ENCODE peak calls at places on chromosome 6, in five cellular contexts. T is epithelial cell of esophagus, G is AG09319, U is GM12891, A is T-helper 9 cell. V is an unnamed sample.

GRCh38 chr6:14804001-14804401 is 441.9 kb upstream of the JARID2 start:
- DNase-seq in T (peak), G (no peak), U (no peak), A (no peak), V (no peak)

GRCh38 chr6:49305010-49305409 is 158.0 kb downstream of the MMUT start:
- DNase-seq in T (no peak), G (no peak), U (no peak), A (no peak), V (no peak)

GRCh38 chr6:40906759-40907158 is 132.3 kb downstream of the UNC5CL start:
- DNase-seq in T (peak), G (no peak), U (no peak), A (no peak), V (peak)

GRCh38 chr6:37584654-37585522 is 85.2 kb upstream of the CCDC167 start:
- DNase-seq in T (no peak), G (no peak), U (no peak), A (no peak), V (no peak)

GRCh38 chr6:163490826-163491577 is 76.5 kb downstream of the QKI start:
- DNase-seq in T (peak), G (no peak), U (no peak), A (no peak), V (no peak)

GRCh38 chr6:40480678-40481077 is 106.5 kb downstream of the LRFN2 start:
- DNase-seq in T (no peak), G (no peak), U (no peak), A (no peak), V (no peak)

GRCh38 chr6:168075787-168076202 is 3.2 kb downstream of the FRMD1 start:
- DNase-seq in T (no peak), G (no peak), U (no peak), A (no peak), V (no peak)

GRCh38 chr6:110319843-110320242 is 38.3 kb downstream of the METTL24 start:
- DNase-seq in T (no peak), G (no peak), U (no peak), A (no peak), V (no peak)

GRCh38 chr6:5085638-5086293 is 625 bp downstream of the PPP1R3G start:
- DNase-seq in T (peak), G (no peak), U (no peak), A (no peak), V (peak)

GRCh38 chr6:81465859-81466258 is 286.6 kb downstream of the TENT5A start:
- DNase-seq in T (peak), G (no peak), U (no peak), A (no peak), V (peak)

GRCh38 chr6:292506-293184 is 358 bp downstream of the DUSP22 start:
- DNase-seq in T (peak), G (no peak), U (peak), A (peak), V (peak)